ENCODE peak calls at places on chromosomes 11 and 22, in eight cellular contexts. One of them, this sample, is unnamed.
A peak's percentile ranks its signal among the peaks of the same experiment; 100 is the strongest.

GRCh38 chr22:33831207-33831606 is 89.1 kb downstream of the LARGE1 start:
- DNase-seq in HFF-Myc: no peak
- DNase-seq in caudate nucleus: no peak
- DNase-seq in activated T-helper 9 cell treated with anti-CD3 and anti-CD28 coated beads, Interleukin-2, amount 50 U/mL, for 16 hours: no peak
- DNase-seq in fibroblast of pulmonary artery: no peak
- DNase-seq in small intestine: no peak
- DNase-seq in pancreas: no peak
- DNase-seq in IMR-90: no peak
- DNase-seq in this sample: no peak

GRCh38 chr11:2093575-2094353 is 45.4 kb downstream of the IGF2 start:
- DNase-seq in IMR-90: no peak
- DNase-seq in caudate nucleus: no peak
- DNase-seq in HFF-Myc: no peak
- DNase-seq in activated T-helper 9 cell treated with anti-CD3 and anti-CD28 coated beads, Interleukin-2, amount 50 U/mL, for 16 hours: no peak
- DNase-seq in fibroblast of pulmonary artery: peak; percentile 20
- DNase-seq in small intestine: no peak
- DNase-seq in pancreas: no peak
- DNase-seq in this sample: no peak

GRCh38 chr11:78921517-78921916 is 346.9 kb upstream of the NARS2 start:
- DNase-seq in pancreas: no peak
- DNase-seq in activated T-helper 9 cell treated with anti-CD3 and anti-CD28 coated beads, Interleukin-2, amount 50 U/mL, for 16 hours: no peak
- DNase-seq in caudate nucleus: no peak
- DNase-seq in HFF-Myc: no peak
- DNase-seq in small intestine: no peak
- DNase-seq in fibroblast of pulmonary artery: no peak
- DNase-seq in IMR-90: no peak
- DNase-seq in this sample: no peak

GRCh38 chr22:38218661-38219331 is 17.0 kb downstream of the MAFF start:
- DNase-seq in activated T-helper 9 cell treated with anti-CD3 and anti-CD28 coated beads, Interleukin-2, amount 50 U/mL, for 16 hours: peak; percentile 53
- DNase-seq in HFF-Myc: peak; percentile 75
- DNase-seq in small intestine: peak; percentile 84
- DNase-seq in caudate nucleus: no peak
- DNase-seq in IMR-90: peak; percentile 97
- DNase-seq in pancreas: peak; percentile 80
- DNase-seq in fibroblast of pulmonary artery: peak; percentile 96
- DNase-seq in this sample: peak; percentile 96

GRCh38 chr11:75344761-75345454 is 6.6 kb downstream of the ARRB1 start:
- DNase-seq in caudate nucleus: no peak
- DNase-seq in pancreas: peak; percentile 43
- DNase-seq in fibroblast of pulmonary artery: no peak
- DNase-seq in activated T-helper 9 cell treated with anti-CD3 and anti-CD28 coated beads, Interleukin-2, amount 50 U/mL, for 16 hours: no peak
- DNase-seq in small intestine: peak; percentile 52
- DNase-seq in IMR-90: peak; percentile 74
- DNase-seq in HFF-Myc: no peak
- DNase-seq in this sample: no peak

GRCh38 chr11:19646921-19647320 is 65.7 kb upstream of the NAV2 start:
- DNase-seq in caudate nucleus: no peak
- DNase-seq in fibroblast of pulmonary artery: peak; percentile 85
- DNase-seq in small intestine: no peak
- DNase-seq in pancreas: no peak
- DNase-seq in activated T-helper 9 cell treated with anti-CD3 and anti-CD28 coated beads, Interleukin-2, amount 50 U/mL, for 16 hours: no peak
- DNase-seq in IMR-90: peak; percentile 93
- DNase-seq in HFF-Myc: peak; percentile 91
- DNase-seq in this sample: peak; percentile 97

GRCh38 chr11:62501432-62501891 is 45.1 kb downstream of the AHNAK start:
- DNase-seq in caudate nucleus: peak; percentile 68
- DNase-seq in small intestine: no peak
- DNase-seq in fibroblast of pulmonary artery: no peak
- DNase-seq in HFF-Myc: no peak
- DNase-seq in pancreas: no peak
- DNase-seq in activated T-helper 9 cell treated with anti-CD3 and anti-CD28 coated beads, Interleukin-2, amount 50 U/mL, for 16 hours: no peak
- DNase-seq in IMR-90: peak; percentile 26
- DNase-seq in this sample: peak; percentile 33

GRCh38 chr11:43377380-43377779 is 18.7 kb downstream of the TTC17 start:
- DNase-seq in small intestine: peak; percentile 13
- DNase-seq in pancreas: no peak
- DNase-seq in fibroblast of pulmonary artery: no peak
- DNase-seq in HFF-Myc: no peak
- DNase-seq in IMR-90: no peak
- DNase-seq in caudate nucleus: no peak
- DNase-seq in activated T-helper 9 cell treated with anti-CD3 and anti-CD28 coated beads, Interleukin-2, amount 50 U/mL, for 16 hours: no peak
- DNase-seq in this sample: no peak

GRCh38 chr22:50660306-50660705 is 12.3 kb upstream of the SHANK3 start:
- DNase-seq in fibroblast of pulmonary artery: no peak
- DNase-seq in IMR-90: no peak
- DNase-seq in activated T-helper 9 cell treated with anti-CD3 and anti-CD28 coated beads, Interleukin-2, amount 50 U/mL, for 16 hours: no peak
- DNase-seq in HFF-Myc: no peak
- DNase-seq in small intestine: no peak
- DNase-seq in caudate nucleus: no peak
- DNase-seq in pancreas: no peak
- DNase-seq in this sample: peak; percentile 15

GRCh38 chr11:60175860-60176275 is 7.0 kb downstream of the MS4A6A start:
- DNase-seq in caudate nucleus: no peak
- DNase-seq in activated T-helper 9 cell treated with anti-CD3 and anti-CD28 coated beads, Interleukin-2, amount 50 U/mL, for 16 hours: no peak
- DNase-seq in HFF-Myc: no peak
- DNase-seq in fibroblast of pulmonary artery: no peak
- DNase-seq in pancreas: no peak
- DNase-seq in IMR-90: no peak
- DNase-seq in small intestine: no peak
- DNase-seq in this sample: no peak

GRCh38 chr22:36765131-36765942 is 10.6 kb downstream of the IFT27 start:
- DNase-seq in HFF-Myc: no peak
- DNase-seq in activated T-helper 9 cell treated with anti-CD3 and anti-CD28 coated beads, Interleukin-2, amount 50 U/mL, for 16 hours: no peak
- DNase-seq in IMR-90: no peak
- DNase-seq in caudate nucleus: no peak
- DNase-seq in small intestine: no peak
- DNase-seq in pancreas: no peak
- DNase-seq in fibroblast of pulmonary artery: no peak
- DNase-seq in this sample: no peak

GRCh38 chr22:19457828-19458428 is 10.4 kb upstream of the C22orf39 start:
- DNase-seq in pancreas: no peak
- DNase-seq in fibroblast of pulmonary artery: no peak
- DNase-seq in activated T-helper 9 cell treated with anti-CD3 and anti-CD28 coated beads, Interleukin-2, amount 50 U/mL, for 16 hours: no peak
- DNase-seq in caudate nucleus: no peak
- DNase-seq in IMR-90: no peak
- DNase-seq in HFF-Myc: no peak
- DNase-seq in small intestine: no peak
- DNase-seq in this sample: no peak

GRCh38 chr11:468493-468892 is 18.4 kb downstream of the PTDSS2 start:
- DNase-seq in caudate nucleus: no peak
- DNase-seq in fibroblast of pulmonary artery: peak; percentile 15
- DNase-seq in HFF-Myc: no peak
- DNase-seq in small intestine: no peak
- DNase-seq in pancreas: peak; percentile 5
- DNase-seq in activated T-helper 9 cell treated with anti-CD3 and anti-CD28 coated beads, Interleukin-2, amount 50 U/mL, for 16 hours: no peak
- DNase-seq in IMR-90: no peak
- DNase-seq in this sample: no peak

GRCh38 chr11:131925829-131926228 is 555.4 kb downstream of the NTM start:
- DNase-seq in fibroblast of pulmonary artery: no peak
- DNase-seq in HFF-Myc: no peak
- DNase-seq in activated T-helper 9 cell treated with anti-CD3 and anti-CD28 coated beads, Interleukin-2, amount 50 U/mL, for 16 hours: no peak
- DNase-seq in pancreas: no peak
- DNase-seq in caudate nucleus: no peak
- DNase-seq in IMR-90: peak; percentile 18
- DNase-seq in small intestine: no peak
- DNase-seq in this sample: no peak

GRCh38 chr22:23144926-23145906 is at the start of gene RAB36:
- DNase-seq in IMR-90: peak; percentile 98
- DNase-seq in activated T-helper 9 cell treated with anti-CD3 and anti-CD28 coated beads, Interleukin-2, amount 50 U/mL, for 16 hours: peak; percentile 80
- DNase-seq in pancreas: peak; percentile 94
- DNase-seq in fibroblast of pulmonary artery: peak; percentile 99
- DNase-seq in small intestine: peak; percentile 98
- DNase-seq in HFF-Myc: peak; percentile 97
- DNase-seq in caudate nucleus: peak; percentile 76
- DNase-seq in this sample: peak; percentile 100

GRCh38 chr11:64868904-64869570 is 9.4 kb downstream of the EHD1 start:
- DNase-seq in small intestine: no peak
- DNase-seq in fibroblast of pulmonary artery: peak; percentile 87
- DNase-seq in IMR-90: peak; percentile 94
- DNase-seq in pancreas: no peak
- DNase-seq in activated T-helper 9 cell treated with anti-CD3 and anti-CD28 coated beads, Interleukin-2, amount 50 U/mL, for 16 hours: no peak
- DNase-seq in caudate nucleus: no peak
- DNase-seq in HFF-Myc: peak; percentile 59
- DNase-seq in this sample: peak; percentile 77

GRCh38 chr22:24875862-24876506 is 70.0 kb downstream of the SGSM1 start:
- DNase-seq in IMR-90: no peak
- DNase-seq in small intestine: no peak
- DNase-seq in caudate nucleus: no peak
- DNase-seq in HFF-Myc: no peak
- DNase-seq in pancreas: no peak
- DNase-seq in activated T-helper 9 cell treated with anti-CD3 and anti-CD28 coated beads, Interleukin-2, amount 50 U/mL, for 16 hours: no peak
- DNase-seq in fibroblast of pulmonary artery: peak; percentile 46
- DNase-seq in this sample: peak; percentile 30

GRCh38 chr22:21568207-21569075 is 927 bp downstream of the UBE2L3 start:
- DNase-seq in HFF-Myc: no peak
- DNase-seq in IMR-90: peak; percentile 24
- DNase-seq in caudate nucleus: no peak
- DNase-seq in fibroblast of pulmonary artery: peak; percentile 35
- DNase-seq in activated T-helper 9 cell treated with anti-CD3 and anti-CD28 coated beads, Interleukin-2, amount 50 U/mL, for 16 hours: no peak
- DNase-seq in pancreas: no peak
- DNase-seq in small intestine: peak; percentile 75
- DNase-seq in this sample: peak; percentile 42

GRCh38 chr11:64758330-64759079 is 1.3 kb downstream of the PYGM start:
- DNase-seq in pancreas: no peak
- DNase-seq in IMR-90: no peak
- DNase-seq in caudate nucleus: no peak
- DNase-seq in activated T-helper 9 cell treated with anti-CD3 and anti-CD28 coated beads, Interleukin-2, amount 50 U/mL, for 16 hours: no peak
- DNase-seq in small intestine: no peak
- DNase-seq in fibroblast of pulmonary artery: no peak
- DNase-seq in HFF-Myc: no peak
- DNase-seq in this sample: no peak